ENCODE peak calls at places on chromosomes 3 and 15, in seven cellular contexts. Z is stomach; V is SW 1271; H is epithelial cell of esophagus; R is activated CD4-positive, alpha-beta T cell treated with anti-CD3 and anti-CD28 coated beads for 4 hours; A is osteoblast; M is AG08395. E is an unnamed sample.

GRCh38 chr3:52247455-52248164 is 2.1 kb downstream of the PPM1M start:
- DNase-seq in R (no peak), A (peak), V (no peak), M (no peak), Z (no peak), H (no peak), E (no peak)

GRCh38 chr3:79729096-79729495 is 38.7 kb downstream of the ROBO1 start:
- DNase-seq in A (no peak), Z (no peak), M (no peak), V (no peak), R (no peak), H (peak), E (no peak)

GRCh38 chr3:123522666-123523412 is 62.0 kb downstream of the HACD2 start:
- DNase-seq in A (no peak), R (no peak), H (no peak), V (no peak), M (no peak), Z (no peak), E (no peak)

GRCh38 chr3:52433328-52434060 is 11.4 kb downstream of the SEMA3G start:
- DNase-seq in M (no peak), R (no peak), A (no peak), H (no peak), Z (no peak), V (no peak), E (no peak)

GRCh38 chr3:86029590-86029989 is 961.4 kb downstream of the VGLL3 start:
- DNase-seq in A (no peak), R (no peak), M (no peak), H (peak), V (no peak), Z (no peak), E (peak)

GRCh38 chr15:64894395-64895056 is 17.2 kb upstream of the ANKDD1A start:
- DNase-seq in R (peak), M (no peak), Z (peak), V (no peak), A (no peak), H (no peak), E (no peak)

GRCh38 chr3:196377321-196377720 is 39.1 kb upstream of the TM4SF19 start:
- DNase-seq in R (no peak), M (no peak), H (no peak), Z (no peak), A (no peak), V (no peak), E (no peak)

GRCh38 chr15:34753236-34753894 is 1.4 kb downstream of the GJD2 start:
- DNase-seq in V (no peak), Z (no peak), H (peak), A (peak), R (no peak), M (peak), E (peak)

GRCh38 chr15:23647421-23648375 is at the start of gene MAGEL2:
- DNase-seq in Z (no peak), M (no peak), R (no peak), H (no peak), A (peak), V (no peak), E (no peak)

GRCh38 chr15:50145451-50145872 is 26.4 kb upstream of the ATP8B4 start:
- DNase-seq in H (peak), V (no peak), Z (no peak), A (no peak), R (no peak), M (peak), E (peak)

GRCh38 chr3:66405701-66406091 is 95.1 kb downstream of the LRIG1 start:
- DNase-seq in M (peak), A (peak), R (no peak), V (no peak), H (peak), Z (no peak), E (no peak)

GRCh38 chr3:14439501-14440167 is 37.2 kb downstream of the SLC6A6 start:
- DNase-seq in Z (peak), M (no peak), R (no peak), H (no peak), A (peak), V (no peak), E (no peak)

GRCh38 chr15:25054943-25055342 is 100.2 kb downstream of the SNRPN start:
- DNase-seq in M (no peak), A (peak), H (no peak), V (no peak), R (no peak), Z (no peak), E (no peak)

GRCh38 chr3:55446860-55447259 is 40.2 kb downstream of the WNT5A start:
- DNase-seq in Z (no peak), V (no peak), A (no peak), R (no peak), H (no peak), M (no peak), E (no peak)

GRCh38 chr15:28208583-28208982 is 109.5 kb upstream of the OCA2 start:
- DNase-seq in M (no peak), H (no peak), V (no peak), Z (no peak), A (no peak), R (no peak), E (no peak)

E was measured in mammary epithelial cell.